ENCODE peak calls at places on chromosomes 6 and 20, in eight cellular contexts. K, A, G, M, N, T, W and V are unnamed samples.

GRCh38 chr20:50120935-50121693 is 8.2 kb upstream of the UBE2V1 start:
- DNase-seq in N (peak), A (peak), T (peak), W (peak), M (peak), K (peak), G (peak), V (peak)

GRCh38 chr20:56428881-56429280 is 16.8 kb downstream of the CASS4 start:
- DNase-seq in G (no peak), T (no peak), K (no peak), N (no peak), M (no peak), W (no peak), A (no peak), V (peak)

GRCh38 chr20:49166534-49167449 is 21.3 kb downstream of the STAU1 start:
- DNase-seq in A (no peak), N (no peak), M (no peak), G (no peak), W (no peak), K (no peak), T (no peak), V (no peak)

GRCh38 chr6:148565931-148566663 is 180.7 kb upstream of the UST start:
- DNase-seq in T (peak), G (peak), N (peak), M (peak), A (no peak), W (peak), K (peak), V (peak)

GRCh38 chr6:37354526-37355384 is 972 bp downstream of the RNF8 start:
- DNase-seq in W (peak), T (no peak), M (no peak), N (peak), A (no peak), G (peak), K (peak), V (peak)

GRCh38 chr6:42269553-42269952 is 51.9 kb upstream of the MRPS10 start:
- DNase-seq in K (no peak), W (no peak), N (no peak), M (no peak), A (peak), T (no peak), G (peak), V (no peak)

GRCh38 chr20:55880361-55880760 is 125.0 kb downstream of the CBLN4 start:
- DNase-seq in T (no peak), A (no peak), M (no peak), K (no peak), W (no peak), G (no peak), N (no peak), V (no peak)

GRCh38 chr20:20527661-20528060 is 159.8 kb downstream of the INSM1 start:
- DNase-seq in G (no peak), T (no peak), M (no peak), W (no peak), N (no peak), A (no peak), K (no peak), V (no peak)

GRCh38 chr6:168145747-168146596 is 67.0 kb upstream of the FRMD1 start:
- DNase-seq in N (no peak), M (no peak), G (peak), W (no peak), T (no peak), K (no peak), A (no peak), V (no peak)

GRCh38 chr20:10699941-10700340 is 26.1 kb upstream of the JAG1 start:
- DNase-seq in W (no peak), T (no peak), G (no peak), K (no peak), N (no peak), A (no peak), M (no peak), V (peak)

GRCh38 chr20:37202267-37202943 is 23.1 kb upstream of the MROH8 start:
- DNase-seq in T (peak), A (no peak), N (no peak), W (peak), G (no peak), M (peak), K (peak), V (peak)

GRCh38 chr20:41443667-41444066 is 77.0 kb upstream of the EMILIN3 start:
- DNase-seq in G (no peak), T (no peak), K (no peak), M (no peak), A (no peak), N (no peak), W (no peak), V (no peak)

GRCh38 chr6:968791-969190 is 275.9 kb upstream of the EXOC2 start:
- DNase-seq in K (no peak), A (no peak), M (no peak), W (no peak), T (no peak), N (no peak), G (no peak), V (peak)